ENCODE peak calls at places on chromosomes 11 and 22, in nine cellular contexts. N is body of pancreas, Z is stomach, P is right lobe of liver, E is vagina, G is tibial nerve, K is sigmoid colon, F is A549, Q is IMR-90. B is an unnamed sample.

GRCh38 chr11:79461144-79461543 is 20.3 kb upstream of the TENM4 start:
- DNase-seq in G (no peak), F (no peak), K (no peak), Q (peak; percentile 51), Z (no peak), N (no peak), E (no peak), P (no peak), B (no peak)

GRCh38 chr22:40533712-40534378 is 102.7 kb downstream of the MRTFA start:
- DNase-seq in P (no peak), Z (no peak), Q (peak; percentile 74), E (no peak), K (no peak), F (peak; percentile 70), N (no peak), G (no peak), B (no peak)

GRCh38 chr22:29531419-29531818 is 22.1 kb downstream of the THOC5 start:
- DNase-seq in P (no peak), Q (no peak), K (no peak), Z (no peak), E (no peak), N (no peak), G (no peak), F (no peak), B (peak; percentile 50)

GRCh38 chr11:116986521-116987105 is 111.6 kb downstream of the SIK3 start:
- DNase-seq in Z (no peak), Q (peak; percentile 90), F (no peak), K (no peak), G (no peak), P (no peak), N (no peak), E (no peak), B (no peak)

GRCh38 chr22:32058656-32059280 is 15.7 kb downstream of the SLC5A1 start:
- DNase-seq in E (no peak), P (no peak), G (no peak), N (no peak), Q (no peak), K (no peak), Z (no peak), F (no peak), B (no peak)

GRCh38 chr11:101446726-101447125 is 137.1 kb downstream of the TRPC6 start:
- DNase-seq in Q (peak; percentile 41), Z (no peak), F (no peak), E (no peak), K (no peak), N (no peak), G (no peak), P (no peak), B (no peak)

GRCh38 chr11:2570211-2570811 is 125.5 kb downstream of the KCNQ1 start:
- DNase-seq in P (peak; percentile 38), G (peak; percentile 10), Q (no peak), K (peak; percentile 56), Z (no peak), F (no peak), N (peak; percentile 9), E (no peak), B (no peak)

GRCh38 chr11:1078191-1078601 is 3.5 kb downstream of the MUC2 start:
- DNase-seq in P (no peak), Q (no peak), Z (no peak), K (peak; percentile 57), G (no peak), E (no peak), F (no peak), N (peak; percentile 10), B (peak; percentile 66)

GRCh38 chr11:66867425-66868040 is 10.7 kb downstream of the LRFN4 start:
- DNase-seq in E (no peak), Z (no peak), K (no peak), Q (no peak), N (no peak), F (no peak), G (no peak), P (no peak), B (no peak)

GRCh38 chr11:66864924-66865697 is 8.2 kb downstream of the LRFN4 start:
- DNase-seq in K (no peak), E (no peak), Q (no peak), N (no peak), P (no peak), Z (no peak), F (no peak), G (no peak), B (no peak)

GRCh38 chr11:66864172-66864901 is 7.5 kb downstream of the LRFN4 start:
- DNase-seq in F (no peak), P (no peak), Q (no peak), K (no peak), N (no peak), Z (no peak), G (no peak), E (no peak), B (no peak)

GRCh38 chr11:66866420-66867010 is 9.7 kb downstream of the LRFN4 start:
- DNase-seq in G (no peak), Q (no peak), N (no peak), F (no peak), E (no peak), Z (no peak), K (no peak), P (no peak), B (no peak)

GRCh38 chr11:66866007-66866406 is 9.1 kb downstream of the LRFN4 start:
- DNase-seq in E (no peak), Q (no peak), N (no peak), F (no peak), Z (no peak), K (no peak), G (no peak), P (no peak), B (no peak)
- H3K4me3 ChIP-seq in E (no peak overlapping the region), Q (no peak overlapping the region), N (no peak overlapping the region), F (no peak overlapping the region), Z (no peak overlapping the region), K (no peak overlapping the region), G (no peak overlapping the region), P (no peak overlapping the region), B (no peak overlapping the region)

GRCh38 chr11:62418136-62418535 is 697 bp upstream of the SCGB1A1 start:
- DNase-seq in G (no peak), P (no peak), Z (no peak), F (no peak), N (no peak), E (no peak), Q (no peak), K (no peak), B (no peak)

GRCh38 chr11:62416596-62416995 is 2.2 kb upstream of the SCGB1A1 start:
- DNase-seq in Z (no peak), P (no peak), K (no peak), E (no peak), G (no peak), F (no peak), Q (no peak), N (no peak), B (no peak)

GRCh38 chr11:62419560-62420342 is 918 bp downstream of the SCGB1A1 start:
- DNase-seq in F (no peak), N (no peak), P (no peak), E (no peak), Z (no peak), K (no peak), Q (peak; percentile 15), G (no peak), B (no peak)

GRCh38 chr11:62420882-62421281 is 2.0 kb downstream of the SCGB1A1 start:
- DNase-seq in G (no peak), E (no peak), P (no peak), F (no peak), N (no peak), K (no peak), Z (no peak), Q (no peak), B (no peak)

DNA sequence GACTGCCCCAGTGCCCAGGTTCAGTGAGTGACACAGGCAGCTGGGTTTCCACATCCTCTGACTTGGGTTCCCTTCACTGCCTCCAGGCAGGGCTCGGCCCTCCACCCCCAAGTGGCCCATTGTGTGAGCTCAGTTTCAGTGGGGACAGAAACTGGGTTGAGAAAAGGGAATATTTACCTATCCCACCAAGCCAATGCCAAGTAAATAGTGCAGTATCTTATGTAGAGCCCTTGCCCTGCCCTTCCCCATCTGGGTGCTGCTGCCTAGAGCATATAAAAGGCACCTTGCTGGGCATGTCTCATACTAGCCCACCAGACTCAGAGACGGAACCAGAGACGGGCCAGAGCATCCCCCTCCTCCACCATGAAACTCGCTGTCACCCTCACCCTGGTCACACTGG is at the start of gene SCGB1A1:
- DNase-seq in F (no peak), G (no peak), N (no peak), Z (no peak), K (no peak), P (no peak), E (no peak), Q (no peak), B (no peak)
- H3K27ac ChIP-seq in F (peak within 1 kb of the TSS; percentile 17), G (peak within 1 kb of the TSS; percentile 51), N (no peak within 1 kb of the TSS), Z (peak within 1 kb of the TSS; percentile 68), K (peak within 1 kb of the TSS; percentile 78), P (no peak within 1 kb of the TSS), E (peak within 1 kb of the TSS; percentile 86), Q (peak within 1 kb of the TSS; percentile 51), B (no peak within 1 kb of the TSS)

DNA sequence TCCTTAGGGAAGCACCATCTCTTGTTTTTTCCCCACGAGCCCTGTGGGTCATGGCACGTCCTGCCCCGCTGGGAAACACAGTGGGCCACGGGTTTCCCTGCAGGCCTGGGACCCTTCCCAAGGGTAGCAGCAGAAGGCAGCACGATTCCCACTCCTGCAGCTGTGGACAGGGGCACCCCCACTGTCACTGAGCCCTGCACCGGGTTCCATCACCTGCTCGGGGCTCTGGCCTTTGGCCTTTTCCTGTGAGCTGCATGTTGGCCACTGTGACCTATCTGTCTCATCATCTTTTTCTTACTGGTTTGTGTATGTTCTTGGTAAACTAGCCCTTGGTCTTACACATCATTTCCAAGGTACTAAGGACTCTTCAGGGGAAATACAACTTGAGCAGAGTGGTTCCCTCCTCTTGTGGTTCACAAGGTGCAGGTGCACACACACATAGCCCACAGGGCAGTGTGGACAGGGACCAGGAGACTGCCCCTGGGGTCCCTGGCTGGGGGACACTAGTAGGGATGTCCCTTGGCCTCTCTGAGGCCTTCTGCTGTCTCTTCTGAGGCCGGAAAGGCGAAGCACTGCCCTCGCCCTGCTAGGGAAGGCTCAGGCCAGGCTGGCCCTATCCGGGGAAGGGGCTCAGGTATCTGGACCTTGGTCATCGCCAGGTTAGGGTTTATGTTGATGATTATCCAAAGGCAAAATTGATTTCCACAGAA is 19.0 kb upstream of the TXNRD2 start:
- DNase-seq in K (peak; percentile 58), E (no peak), F (no peak), Z (no peak), G (no peak), N (no peak), Q (no peak), P (peak; percentile 58), B (peak; percentile 65)
- TF ChIP-seq POLR2A in K (no peak), E (no peak), F (no peak), Z (no peak), G (no peak), N (no peak), Q (no peak), P (no peak), B (no peak)

GRCh38 chr11:67599149-67599548 is 7.6 kb upstream of the NDUFV1 start:
- DNase-seq in Q (no peak), K (no peak), Z (no peak), G (no peak), N (no peak), F (no peak), P (no peak), E (no peak), B (no peak)

GRCh38 chr11:67601098-67601497 is 5.6 kb upstream of the NDUFV1 start:
- DNase-seq in E (no peak), P (no peak), G (no peak), N (no peak), K (no peak), Q (no peak), F (no peak), Z (no peak), B (no peak)

GRCh38 chr11:67596753-67597300 is 9.9 kb upstream of the NDUFV1 start:
- DNase-seq in Z (no peak), Q (no peak), G (no peak), K (no peak), P (no peak), F (no peak), E (no peak), N (no peak), B (no peak)

GRCh38 chr11:67604815-67605214 is 1.9 kb upstream of the NDUFV1 start:
- DNase-seq in N (no peak), G (no peak), Z (no peak), Q (no peak), E (no peak), F (no peak), K (no peak), P (no peak), B (no peak)

DNA sequence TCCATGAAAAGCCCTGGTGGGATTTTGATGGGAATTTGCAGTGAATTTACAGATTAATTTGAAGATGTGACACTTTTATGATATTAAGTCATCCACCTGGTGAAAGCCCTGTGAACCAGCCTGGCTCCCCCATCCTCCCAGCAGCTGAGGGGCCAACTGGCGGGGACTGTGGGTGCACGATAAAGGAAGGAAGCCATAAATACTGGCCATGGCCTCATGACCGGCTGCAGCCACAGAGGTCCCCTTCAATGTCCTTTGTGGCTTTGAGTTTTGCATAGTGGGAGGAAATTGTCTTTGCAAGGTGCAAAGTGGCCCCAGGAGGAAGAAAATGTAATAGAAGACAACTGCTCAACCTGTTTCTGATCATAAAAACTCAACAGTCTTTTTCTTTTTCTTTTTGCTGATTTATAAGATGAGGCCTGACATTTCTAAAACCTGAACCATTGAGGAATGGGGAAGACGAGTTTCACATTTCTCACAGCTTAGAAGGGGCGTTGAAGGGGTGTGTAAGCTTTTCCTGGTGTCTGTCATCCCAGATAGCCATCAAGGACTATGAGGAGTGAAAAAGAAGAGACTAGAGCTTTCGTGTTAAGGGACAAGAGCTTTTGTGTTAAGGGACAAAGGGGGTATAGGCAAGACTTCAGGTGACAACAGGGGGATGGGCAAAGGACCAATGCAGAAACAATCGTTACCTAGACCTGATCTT is 6.3 kb upstream of the NDUFV1 start:
- DNase-seq in E (no peak), F (no peak), N (no peak), P (no peak), K (no peak), G (no peak), Z (no peak), Q (no peak), B (peak; percentile 77)
- H3K4me3 ChIP-seq in E (no peak overlapping the region), F (no peak overlapping the region), N (no peak overlapping the region), P (no peak overlapping the region), K (no peak overlapping the region), G (no peak overlapping the region), Z (no peak overlapping the region), Q (no peak overlapping the region), B (no peak overlapping the region)

B was measured in spleen.